ENCODE peak calls at places on chromosomes 4 and X, in ten cellular contexts. D is fibroblast of villous mesenchyme, P is BE2C, T is adipocyte, R is A549, N is OCI-LY7, W is endodermal cell, A is SK-N-SH, C is lower leg skin, E is HAP-1. S is an unnamed sample.

GRCh38 chrX:104310084-104310483 is 55.4 kb upstream of the ESX1 start:
- DNase-seq in W (no peak), A (peak; percentile 7), R (no peak), E (peak; percentile 16), D (peak; percentile 41), T (peak; percentile 54), C (no peak), P (no peak), N (no peak), S (no peak)

GRCh38 chr4:70721747-70722146 is at the start of gene RUFY3:
- DNase-seq in N (no peak), C (peak; percentile 46), D (peak; percentile 94), T (peak; percentile 93), R (no peak), P (peak; percentile 76), W (no peak), A (peak; percentile 80), E (peak; percentile 29), S (no peak)

GRCh38 chr4:165537028-165537648 is 158.3 kb downstream of the CPE start:
- DNase-seq in W (no peak), C (no peak), A (peak; percentile 32), N (peak; percentile 52), R (peak; percentile 13), E (peak; percentile 17), P (no peak), T (peak; percentile 80), D (peak; percentile 63), S (peak; percentile 27)

GRCh38 chrX:29653721-29654120 is 561.6 kb upstream of the MAGEB2 start:
- DNase-seq in W (no peak), A (no peak), D (no peak), T (no peak), E (no peak), P (no peak), R (no peak), C (no peak), N (no peak), S (no peak)

GRCh38 chr4:167196386-167196785 is 37.9 kb downstream of the SPOCK3 start:
- DNase-seq in A (no peak), E (no peak), T (peak; percentile 29), C (no peak), D (no peak), W (no peak), R (no peak), N (no peak), P (no peak), S (no peak)

GRCh38 chr4:158856852-158857251 is 88.0 kb downstream of the FNIP2 start:
- DNase-seq in D (peak; percentile 66), A (peak; percentile 44), W (no peak), T (peak; percentile 72), E (no peak), N (peak; percentile 48), R (no peak), P (no peak), C (no peak), S (no peak)

GRCh38 chr4:141246243-141246642 is 25.5 kb downstream of the ZNF330 start:
- DNase-seq in W (no peak), A (no peak), T (peak; percentile 77), N (no peak), E (no peak), C (no peak), D (peak; percentile 61), R (no peak), P (no peak), S (no peak)

GRCh38 chr4:147362868-147363440 is 117.9 kb upstream of the EDNRA start:
- DNase-seq in P (peak; percentile 79), T (peak; percentile 39), A (peak; percentile 63), E (no peak), W (no peak), R (no peak), D (peak; percentile 91), N (no peak), C (peak; percentile 22), S (no peak)

GRCh38 chr4:88591787-88592599 is at the start of gene HERC3:
- DNase-seq in R (peak; percentile 58), P (peak; percentile 92), D (peak; percentile 89), W (peak; percentile 97), A (peak; percentile 97), E (peak; percentile 92), C (peak; percentile 89), N (peak; percentile 88), T (peak; percentile 96), S (peak; percentile 64)

GRCh38 chr4:62145276-62145675 is 945.1 kb downstream of the ADGRL3 start:
- DNase-seq in D (no peak), P (no peak), A (no peak), N (no peak), W (no peak), R (no peak), C (no peak), T (peak; percentile 60), E (no peak), S (no peak)

GRCh38 chrX:119640621-119641020 is 34.4 kb upstream of the NKRF start:
- DNase-seq in R (no peak), C (no peak), E (peak; percentile 51), P (no peak), A (no peak), D (no peak), N (no peak), T (no peak), W (no peak), S (no peak)

GRCh38 chr4:20319785-20320184 is 68.1 kb downstream of the SLIT2 start:
- DNase-seq in C (no peak), E (peak; percentile 38), P (no peak), A (no peak), R (no peak), T (no peak), N (no peak), W (no peak), D (peak; percentile 21), S (no peak)

GRCh38 chr4:2583517-2583916 is 47.1 kb downstream of the FAM193A start:
- DNase-seq in C (no peak), A (no peak), D (peak; percentile 68), P (no peak), T (peak; percentile 81), R (no peak), W (no peak), N (no peak), E (no peak), S (no peak)

GRCh38 chrX:139211568-139212182 is 318.9 kb upstream of the F9 start:
- DNase-seq in N (no peak), R (no peak), T (no peak), E (peak; percentile 37), P (no peak), D (no peak), W (peak; percentile 75), C (no peak), A (no peak), S (no peak)

GRCh38 chrX:45750639-45751038 is 550.0 kb upstream of the DIPK2B start:
- DNase-seq in N (no peak), P (no peak), D (peak; percentile 18), E (no peak), R (no peak), T (peak; percentile 22), C (no peak), W (no peak), A (no peak), S (no peak)

GRCh38 chr4:184805462-184806245 is 20.1 kb downstream of the ACSL1 start:
- DNase-seq in N (no peak), R (no peak), E (no peak), D (no peak), T (no peak), C (peak; percentile 63), A (peak; percentile 71), W (peak; percentile 63), P (peak; percentile 38), S (no peak)
- H3K4me3 ChIP-seq in N (no peak overlapping the region), R (no peak overlapping the region), E (no peak overlapping the region), D (no peak overlapping the region), T (peak overlapping the region; percentile 38), C (no peak overlapping the region), A (no peak overlapping the region), W (no peak overlapping the region), P (no peak overlapping the region), S (no peak overlapping the region)

GRCh38 chrX:107825698-107826285 is at the start of gene MID2:
- DNase-seq in E (peak; percentile 81), T (peak; percentile 67), D (peak; percentile 63), W (peak; percentile 87), P (peak; percentile 3), R (peak; percentile 46), N (no peak), C (peak; percentile 59), A (peak; percentile 17), S (no peak)

GRCh38 chrX:107827852-107828251 is 2.2 kb downstream of the MID2 start:
- DNase-seq in T (no peak), D (peak; percentile 27), P (no peak), A (no peak), W (no peak), R (no peak), E (no peak), N (no peak), C (no peak), S (no peak)

GRCh38 chrX:107829880-107830279 is 4.2 kb downstream of the MID2 start:
- DNase-seq in D (no peak), A (no peak), T (no peak), N (no peak), C (no peak), R (no peak), E (no peak), P (no peak), W (no peak), S (no peak)

GRCh38 chrX:107826286-107827136 is 845 bp downstream of the MID2 start:
- DNase-seq in N (no peak), A (peak; percentile 63), R (peak; percentile 25), W (peak; percentile 78), P (peak; percentile 28), D (peak; percentile 81), T (peak; percentile 69), E (peak; percentile 60), C (no peak), S (no peak)

GRCh38 chrX:107827137-107827831 is 1.6 kb downstream of the MID2 start:
- DNase-seq in E (no peak), R (no peak), D (peak; percentile 17), A (no peak), N (no peak), C (no peak), T (peak; percentile 48), P (no peak), W (no peak), S (no peak)
- H3K4me3 ChIP-seq in E (peak overlapping the region; percentile 36), R (peak overlapping the region; percentile 61), D (peak overlapping the region; percentile 57), A (no peak overlapping the region), N (no peak overlapping the region), C (peak overlapping the region; percentile 40), T (peak overlapping the region; percentile 67), P (no peak overlapping the region), W (peak overlapping the region; percentile 70), S (peak overlapping the region; percentile 54)

DNA sequence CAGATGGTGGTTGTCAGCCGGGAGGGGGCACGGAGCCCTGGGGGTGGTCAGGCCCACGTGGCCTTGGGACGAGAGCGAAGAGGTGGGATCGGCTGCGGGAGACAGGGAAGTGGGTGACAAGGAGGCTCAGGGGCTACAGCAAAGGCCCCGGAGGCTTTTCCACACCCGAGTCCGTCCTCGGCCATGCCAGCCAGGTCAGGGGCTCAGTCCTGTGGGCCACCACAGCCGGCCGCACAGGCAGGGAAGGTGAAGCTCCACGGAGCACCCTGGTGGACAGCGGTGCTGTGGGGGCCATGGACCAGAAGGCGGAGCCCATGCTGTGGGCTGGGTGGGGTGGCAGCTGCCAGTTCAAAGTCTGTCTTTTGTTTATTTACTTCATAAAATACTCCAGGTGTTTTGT is 18.5 kb downstream of the PCGF3 start:
- DNase-seq in C (no peak), W (no peak), A (no peak), N (no peak), E (no peak), P (no peak), T (no peak), D (no peak), R (no peak), S (no peak)
- H3K4me3 ChIP-seq in C (no peak overlapping the region), W (no peak overlapping the region), A (no peak overlapping the region), N (no peak overlapping the region), E (no peak overlapping the region), P (no peak overlapping the region), T (no peak overlapping the region), D (no peak overlapping the region), R (no peak overlapping the region), S (no peak overlapping the region)

GRCh38 chr4:48832571-48832970 is 1.7 kb downstream of the OCIAD1 start:
- DNase-seq in W (no peak), R (no peak), T (no peak), E (no peak), C (no peak), D (no peak), N (no peak), P (no peak), A (no peak), S (no peak)
- H3K4me3 ChIP-seq in W (peak overlapping the region; percentile 95), R (peak overlapping the region; percentile 78), T (peak overlapping the region; percentile 90), E (peak overlapping the region; percentile 84), C (no peak overlapping the region), D (peak overlapping the region; percentile 100), N (peak overlapping the region; percentile 97), P (peak overlapping the region; percentile 98), A (peak overlapping the region; percentile 72), S (peak overlapping the region; percentile 97)

S was measured in NT2/D1.